ENCODE peak calls at places on chromosomes 7 and 10, in five cellular contexts. H is kidney; V is activated naive CD4-positive, alpha-beta T cell treated with Interleukin-2 at 50 U/mL for 16 hours; W is stimulated activated CD4-positive, alpha-beta T cell treated with anti-CD3 and anti-CD28 coated beads, Interleukin-2, amount 100 ng/mL, for 24 hours; S is NB4. D is an unnamed sample.

GRCh38 chr10:112815238-112816032 is 134.6 kb upstream of the TCF7L2 start:
- DNase-seq in H (peak), V (no peak), W (no peak), S (peak), D (peak)

GRCh38 chr10:110783509-110784103 is 88.1 kb upstream of the PDCD4 start:
- DNase-seq in H (no peak), V (peak), W (peak), S (peak), D (peak)

GRCh38 chr10:28874210-28874609 is 196.9 kb downstream of the BAMBI start:
- DNase-seq in H (no peak), V (no peak), W (no peak), S (no peak), D (no peak)

GRCh38 chr7:30707391-30708351 is 25.4 kb upstream of the CRHR2 start:
- DNase-seq in H (peak), V (no peak), W (no peak), S (no peak), D (no peak)

GRCh38 chr7:32869716-32870115 is 21.8 kb downstream of the KBTBD2 start:
- DNase-seq in H (no peak), V (no peak), W (no peak), S (no peak), D (no peak)

GRCh38 chr10:36597921-36598320 is 527.5 kb upstream of the ANKRD30A start:
- DNase-seq in H (no peak), V (no peak), W (no peak), S (no peak), D (no peak)

GRCh38 chr7:149719050-149719899 is 54.1 kb downstream of the ZNF467 start:
- DNase-seq in H (no peak), V (no peak), W (no peak), S (peak), D (no peak)

GRCh38 chr7:113071465-113071864 is 15.2 kb downstream of the GPR85 start:
- DNase-seq in H (no peak), V (no peak), W (no peak), S (peak), D (no peak)

GRCh38 chr10:45286980-45287379 is 28.4 kb downstream of the OR13A1 start:
- DNase-seq in H (no peak), V (no peak), W (no peak), S (no peak), D (no peak)

D was measured in T-helper 2 cell treated with Interferon-gamma antibody and Interleukin-4, amounts not matched to agents 5 μg/mL and 100 μg/mL, for 36 hours.